ENCODE peak calls at places on chromosomes 6 and 20, in seven cellular contexts. W is Kasumi-1, L is T-helper 2 cell, O is ELF-1, V is head of caudate nucleus, N is EL, Y is dermis microvascular lymphatic vessel endothelial cell. G is an unnamed sample.

GRCh38 chr20:13800728-13801134 is 15.9 kb downstream of the NDUFAF5 start:
- DNase-seq in Y (peak), O (no peak), L (no peak), V (peak), W (no peak), N (peak), G (no peak)

GRCh38 chr6:45703041-45703739 is 312.5 kb downstream of the CLIC5 start:
- DNase-seq in N (peak), V (no peak), L (no peak), Y (no peak), W (no peak), O (no peak), G (no peak)

GRCh38 chr6:150651808-150652473 is 52.3 kb downstream of the PLEKHG1 start:
- DNase-seq in W (no peak), L (no peak), N (no peak), Y (no peak), O (no peak), V (no peak), G (no peak)

GRCh38 chr6:168024951-168025510 is 27.6 kb downstream of the KIF25 start:
- DNase-seq in V (no peak), W (no peak), O (peak), L (no peak), N (no peak), Y (no peak), G (peak)

GRCh38 chr6:156618600-156619205 is 158.5 kb upstream of the ARID1B start:
- DNase-seq in Y (no peak), N (no peak), L (no peak), O (peak), V (no peak), W (no peak), G (no peak)

GRCh38 chr6:158554611-158555361 is 5.1 kb upstream of the TMEM181 start:
- DNase-seq in O (no peak), W (no peak), V (no peak), N (no peak), L (no peak), Y (peak), G (no peak)

GRCh38 chr20:19903168-19903676 is 113.9 kb upstream of the NAA20 start:
- DNase-seq in O (peak), W (peak), N (no peak), V (peak), Y (peak), L (no peak), G (no peak)

GRCh38 chr20:34980543-34981213 is 25.0 kb downstream of the MYH7B start:
- DNase-seq in Y (peak), L (no peak), W (no peak), N (no peak), V (no peak), O (peak), G (no peak)

GRCh38 chr20:60257671-60258070 is 299.4 kb downstream of the CDH26 start:
- DNase-seq in O (no peak), N (no peak), L (no peak), Y (no peak), W (no peak), V (no peak), G (no peak)

GRCh38 chr6:74768738-74769137 is 437.1 kb downstream of the COL12A1 start:
- DNase-seq in L (no peak), O (no peak), N (no peak), V (no peak), Y (no peak), W (no peak), G (no peak)

GRCh38 chr6:399785-400517 is 8.4 kb downstream of the IRF4 start:
- DNase-seq in W (no peak), V (no peak), L (no peak), N (no peak), Y (no peak), O (no peak), G (no peak)

GRCh38 chr6:143397229-143398222 is 53.0 kb downstream of the ADAT2 start:
- DNase-seq in N (peak), O (peak), L (no peak), W (no peak), V (no peak), Y (peak), G (no peak)

GRCh38 chr6:41539204-41539603 is 7.0 kb upstream of the FOXP4 start:
- DNase-seq in O (no peak), V (no peak), L (no peak), N (no peak), W (no peak), Y (no peak), G (no peak)

GRCh38 chr20:57211949-57212889 is 54.2 kb downstream of the BMP7 start:
- DNase-seq in Y (no peak), V (no peak), L (no peak), O (peak), W (no peak), N (peak), G (no peak)

GRCh38 chr20:21808863-21809664 is 103.6 kb downstream of the PAX1 start:
- DNase-seq in W (no peak), Y (no peak), N (no peak), O (peak), L (peak), V (peak), G (peak)

GRCh38 chr6:82589509-82590206 is 226.0 kb downstream of the TPBG start:
- DNase-seq in O (peak), N (peak), V (peak), W (peak), Y (peak), L (no peak), G (no peak)

GRCh38 chr6:169654590-169655391 is 47.0 kb downstream of the WDR27 start:
- DNase-seq in W (no peak), L (peak), O (peak), V (peak), N (peak), Y (peak), G (peak)

GRCh38 chr6:116247285-116247684 is 6.6 kb downstream of the TSPYL4 start:
- DNase-seq in V (no peak), O (no peak), Y (no peak), L (no peak), N (no peak), W (no peak), G (no peak)

GRCh38 chr6:144395014-144395413 is 109.9 kb downstream of the UTRN start:
- DNase-seq in V (no peak), N (peak), O (no peak), W (no peak), Y (peak), L (no peak), G (no peak)

GRCh38 chr6:167268683-167269280 is 22.3 kb upstream of the UNC93A start:
- DNase-seq in V (no peak), Y (no peak), W (no peak), L (no peak), N (no peak), O (no peak), G (no peak)

GRCh38 chr6:33161354-33162320 is 30.6 kb downstream of the COL11A2 start:
- DNase-seq in Y (peak), N (peak), V (peak), O (peak), L (peak), W (peak), G (peak)

GRCh38 chr6:34110610-34111009 is 35.3 kb downstream of the GRM4 start:
- DNase-seq in Y (no peak), N (no peak), L (no peak), O (peak), W (no peak), V (no peak), G (no peak)

GRCh38 chr6:44176935-44177509 is 18.4 kb downstream of the CAPN11 start:
- DNase-seq in O (no peak), N (no peak), V (no peak), L (no peak), W (no peak), Y (peak), G (no peak)

GRCh38 chr20:54576496-54576895 is 101.1 kb downstream of the DOK5 start:
- DNase-seq in L (no peak), Y (no peak), O (no peak), W (no peak), V (no peak), N (no peak), G (no peak)

GRCh38 chr6:119594907-119595306 is 245.3 kb upstream of the MAN1A1 start:
- DNase-seq in W (no peak), N (no peak), L (no peak), Y (no peak), O (no peak), V (no peak), G (no peak)

GRCh38 chr6:56115715-56116114 is 131.7 kb downstream of the COL21A1 start:
- DNase-seq in O (no peak), V (no peak), L (no peak), Y (no peak), W (no peak), N (no peak), G (no peak)

GRCh38 chr6:168032383-168032760 is 34.9 kb downstream of the KIF25 start:
- DNase-seq in L (no peak), Y (peak), O (peak), W (no peak), N (peak), V (peak), G (peak)

GRCh38 chr6:105204331-105204730 is 24.5 kb upstream of the POPDC3 start:
- DNase-seq in Y (no peak), O (no peak), L (no peak), W (no peak), N (no peak), V (no peak), G (no peak)

GRCh38 chr20:51966296-51966971 is 164.1 kb upstream of the SALL4 start:
- DNase-seq in Y (peak), L (no peak), O (peak), W (peak), V (peak), N (peak), G (no peak)

GRCh38 chr20:35020108-35021031 is 64.7 kb downstream of the MYH7B start:
- DNase-seq in L (no peak), Y (no peak), N (no peak), W (no peak), O (no peak), V (no peak), G (no peak)

GRCh38 chr20:44993343-44993742 is 27.0 kb downstream of the STK4 start:
- DNase-seq in Y (peak), O (no peak), N (peak), L (no peak), W (peak), V (no peak), G (no peak)

GRCh38 chr20:48397689-48398005 is 430.2 kb downstream of the PREX1 start:
- DNase-seq in W (no peak), O (no peak), Y (no peak), L (no peak), N (no peak), V (no peak), G (no peak)

GRCh38 chr6:83505376-83505775 is 7.0 kb upstream of the PRSS35 start:
- DNase-seq in Y (no peak), N (no peak), W (no peak), V (no peak), L (no peak), O (no peak), G (no peak)

GRCh38 chr6:163485388-163485851 is 70.9 kb downstream of the QKI start:
- DNase-seq in W (no peak), Y (no peak), O (no peak), V (no peak), N (no peak), L (no peak), G (no peak)

GRCh38 chr6:35052694-35053565 is 88.2 kb downstream of the TCP11 start:
- DNase-seq in L (no peak), O (peak), V (peak), N (no peak), W (peak), Y (peak), G (no peak)

GRCh38 chr6:7241709-7242645 is 71.0 kb downstream of the SSR1 start:
- DNase-seq in L (no peak), Y (no peak), W (no peak), O (no peak), V (no peak), N (no peak), G (no peak)

GRCh38 chr6:7675353-7675945 is 50.5 kb upstream of the BMP6 start:
- DNase-seq in O (no peak), Y (no peak), L (no peak), N (no peak), V (no peak), W (no peak), G (peak)

GRCh38 chr6:35024601-35025054 is 116.5 kb downstream of the TCP11 start:
- DNase-seq in L (no peak), O (peak), Y (peak), V (peak), W (no peak), N (peak), G (no peak)

GRCh38 chr6:1579096-1579495 is 30.6 kb upstream of the FOXC1 start:
- DNase-seq in L (no peak), W (no peak), O (no peak), V (no peak), Y (no peak), N (no peak), G (no peak)